ENCODE peak calls at places on chromosome 3, in eight cellular contexts. K is SK-N-SH, S is adrenal gland, Y is psoas muscle, J is lung, E is fibroblast of lung, F is GM23338, U is lower lobe of right lung. W is an unnamed sample.

GRCh38 chr3:163362154-163362553 is 1716.1 kb downstream of the SI start:
- DNase-seq in K (peak; percentile 33), S (no peak), Y (no peak), J (no peak), E (no peak), F (no peak), U (no peak), W (no peak)

GRCh38 chr3:55485208-55485791 is 1.8 kb downstream of the WNT5A start:
- DNase-seq in K (peak; percentile 92), S (peak; percentile 64), Y (peak; percentile 91), J (peak; percentile 78), E (peak; percentile 86), F (peak; percentile 95), U (peak; percentile 84), W (peak; percentile 80)

GRCh38 chr3:86221601-86222000 is 769.3 kb downstream of the VGLL3 start:
- DNase-seq in K (no peak), S (no peak), Y (no peak), J (no peak), E (no peak), F (no peak), U (no peak), W (no peak)

GRCh38 chr3:52062499-52062898 is 6.1 kb upstream of the DUSP7 start:
- DNase-seq in K (no peak), S (peak; percentile 77), Y (peak; percentile 69), J (no peak), E (peak; percentile 89), F (no peak), U (peak; percentile 83), W (no peak)

GRCh38 chr3:194849166-194849875 is 163.6 kb downstream of the FAM43A start:
- DNase-seq in K (no peak), S (no peak), Y (no peak), J (no peak), E (no peak), F (no peak), U (no peak), W (no peak)

GRCh38 chr3:49465269-49466034 is 4.6 kb upstream of the DAG1 start:
- DNase-seq in K (peak; percentile 34), S (peak; percentile 71), Y (no peak), J (no peak), E (peak; percentile 51), F (no peak), U (peak; percentile 75), W (no peak)

GRCh38 chr3:186642014-186642413 is 1.8 kb downstream of the FETUB start:
- DNase-seq in K (no peak), S (no peak), Y (no peak), J (no peak), E (no peak), F (no peak), U (no peak), W (no peak)

GRCh38 chr3:47104259-47104658 is 59.7 kb downstream of the SETD2 start:
- DNase-seq in K (no peak), S (no peak), Y (no peak), J (no peak), E (no peak), F (no peak), U (no peak), W (no peak)

GRCh38 chr3:167653155-167653554 is 587 bp downstream of the WDR49 start:
- DNase-seq in K (no peak), S (no peak), Y (no peak), J (no peak), E (no peak), F (peak; percentile 26), U (no peak), W (no peak)

GRCh38 chr3:81105761-81106160 is 655.7 kb downstream of the GBE1 start:
- DNase-seq in K (no peak), S (no peak), Y (no peak), J (no peak), E (peak; percentile 40), F (no peak), U (no peak), W (no peak)

GRCh38 chr3:145620002-145620401 is 541.0 kb downstream of the PLOD2 start:
- DNase-seq in K (no peak), S (no peak), Y (no peak), J (no peak), E (no peak), F (no peak), U (no peak), W (no peak)

DNA sequence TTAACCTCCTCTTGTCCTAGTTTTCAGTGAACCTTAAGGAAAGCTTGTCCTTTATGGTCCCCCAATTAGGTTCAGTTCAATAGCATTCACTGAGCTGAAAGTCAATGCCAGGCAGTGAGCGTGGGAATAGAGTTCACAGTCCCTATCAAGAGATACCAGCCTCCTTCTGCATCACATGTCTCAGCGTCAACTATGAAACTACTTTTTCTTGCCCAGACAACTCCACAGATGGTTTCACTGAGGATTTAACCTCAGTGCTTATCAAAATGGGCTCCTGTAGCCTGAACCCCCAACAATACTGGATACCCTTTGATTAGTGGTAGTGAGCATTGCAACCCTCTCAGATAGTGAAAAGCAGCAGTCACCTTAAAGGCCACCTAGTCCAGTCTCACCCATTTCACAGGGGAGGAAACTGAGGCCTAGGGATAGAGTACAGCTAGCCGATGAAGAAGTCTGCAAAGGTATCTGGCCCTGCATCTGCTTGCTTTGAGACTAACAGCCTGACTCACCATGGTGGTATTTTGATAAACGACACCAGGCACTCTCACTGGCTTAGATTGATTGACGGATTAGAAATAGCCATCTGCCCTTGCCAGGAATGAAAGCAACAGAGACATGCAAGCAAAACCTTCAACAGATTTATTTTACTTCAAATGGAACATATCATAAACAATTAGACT is 1.6 kb upstream of the UBA3 start:
- DNase-seq in K (peak; percentile 38), S (no peak), Y (no peak), J (no peak), E (peak; percentile 58), F (peak; percentile 43), U (no peak), W (no peak)
- H3K4me1 ChIP-seq in K (peaks cover 42% of the 10 kb centered on the region), S (peaks cover 62% of the 10 kb centered on the region), Y (peaks cover 53% of the 10 kb centered on the region), J (peaks cover 10% of the 10 kb centered on the region), E (peaks cover 26% of the 10 kb centered on the region), F (peaks cover 37% of the 10 kb centered on the region), U (peaks cover 69% of the 10 kb centered on the region), W (peaks cover 37% of the 10 kb centered on the region)

GRCh38 chr3:114666613-114667012 is 372.8 kb downstream of the TIGIT start:
- DNase-seq in K (no peak), S (no peak), Y (no peak), J (no peak), E (no peak), F (no peak), U (no peak), W (no peak)

GRCh38 chr3:114668099-114668498 is 374.3 kb downstream of the TIGIT start:
- DNase-seq in K (no peak), S (no peak), Y (no peak), J (peak; percentile 33), E (no peak), F (no peak), U (no peak), W (no peak)

GRCh38 chr3:114660124-114660523 is 366.3 kb downstream of the TIGIT start:
- DNase-seq in K (no peak), S (peak; percentile 25), Y (peak; percentile 35), J (no peak), E (peak; percentile 83), F (no peak), U (no peak), W (peak; percentile 39)

GRCh38 chr3:114660808-114661207 is 367.0 kb downstream of the TIGIT start:
- DNase-seq in K (peak; percentile 18), S (no peak), Y (no peak), J (no peak), E (no peak), F (no peak), U (no peak), W (no peak)

GRCh38 chr3:114664006-114664405 is 370.2 kb downstream of the TIGIT start:
- DNase-seq in K (no peak), S (no peak), Y (no peak), J (no peak), E (no peak), F (no peak), U (no peak), W (no peak)
- H3K4me1 ChIP-seq in K (peaks cover 5% of the 10 kb centered on the region), S (peaks cover 30% of the 10 kb centered on the region), Y (peaks cover 17% of the 10 kb centered on the region), J (no peaks in the 10 kb centered on the region), E (peaks cover 4% of the 10 kb centered on the region), F (no peaks in the 10 kb centered on the region), U (peaks cover 19% of the 10 kb centered on the region), W (peaks cover 26% of the 10 kb centered on the region)

GRCh38 chr3:69784854-69785523 is 45.7 kb downstream of the MITF start:
- DNase-seq in K (peak; percentile 11), S (peak; percentile 80), Y (peak; percentile 86), J (peak; percentile 79), E (peak; percentile 92), F (no peak), U (peak; percentile 84), W (peak; percentile 90)

GRCh38 chr3:69785769-69786311 is 46.6 kb downstream of the MITF start:
- DNase-seq in K (no peak), S (no peak), Y (no peak), J (no peak), E (no peak), F (peak; percentile 16), U (no peak), W (no peak)

GRCh38 chr3:69791111-69791510 is 51.8 kb downstream of the MITF start:
- DNase-seq in K (no peak), S (peak; percentile 63), Y (peak; percentile 90), J (peak; percentile 80), E (peak; percentile 79), F (no peak), U (peak; percentile 85), W (peak; percentile 73)

GRCh38 chr3:69787436-69788168 is 48.3 kb downstream of the MITF start:
- DNase-seq in K (no peak), S (no peak), Y (no peak), J (no peak), E (peak; percentile 89), F (no peak), U (no peak), W (no peak)

GRCh38 chr3:69786854-69787253 is 47.6 kb downstream of the MITF start:
- DNase-seq in K (no peak), S (no peak), Y (no peak), J (no peak), E (peak; percentile 40), F (no peak), U (no peak), W (no peak)
- H3K4me1 ChIP-seq in K (peaks cover 12% of the 10 kb centered on the region), S (peaks cover 50% of the 10 kb centered on the region), Y (peaks cover 69% of the 10 kb centered on the region), J (peaks cover 2% of the 10 kb centered on the region), E (peaks cover 26% of the 10 kb centered on the region), F (peaks cover 17% of the 10 kb centered on the region), U (peaks cover 64% of the 10 kb centered on the region), W (peaks cover 45% of the 10 kb centered on the region)

GRCh38 chr3:19348500-19348899 is 200.2 kb downstream of the KCNH8 start:
- DNase-seq in K (no peak), S (no peak), Y (no peak), J (no peak), E (no peak), F (no peak), U (no peak), W (no peak)
- H3K4me1 ChIP-seq in K (no peaks in the 10 kb centered on the region), S (no peaks in the 10 kb centered on the region), Y (no peaks in the 10 kb centered on the region), J (no peaks in the 10 kb centered on the region), E (no peaks in the 10 kb centered on the region), F (peaks cover 19% of the 10 kb centered on the region), U (no peaks in the 10 kb centered on the region), W (no peaks in the 10 kb centered on the region)

GRCh38 chr3:71089271-71089670 is 494.3 kb downstream of the FOXP1 start:
- DNase-seq in K (no peak), S (no peak), Y (no peak), J (no peak), E (no peak), F (no peak), U (no peak), W (no peak)
- H3K4me1 ChIP-seq in K (no peaks in the 10 kb centered on the region), S (no peaks in the 10 kb centered on the region), Y (no peaks in the 10 kb centered on the region), J (peaks cover 6% of the 10 kb centered on the region), E (peaks cover 13% of the 10 kb centered on the region), F (peaks cover 12% of the 10 kb centered on the region), U (peaks cover 14% of the 10 kb centered on the region), W (no peaks in the 10 kb centered on the region)

GRCh38 chr3:177098551-177098950 is 98.7 kb downstream of the TBL1XR1 start:
- DNase-seq in K (no peak), S (no peak), Y (no peak), J (no peak), E (no peak), F (no peak), U (no peak), W (no peak)
- H3K4me1 ChIP-seq in K (no peaks in the 10 kb centered on the region), S (peaks cover 20% of the 10 kb centered on the region), Y (peaks cover 17% of the 10 kb centered on the region), J (no peaks in the 10 kb centered on the region), E (peaks cover 4% of the 10 kb centered on the region), F (peaks cover 23% of the 10 kb centered on the region), U (peaks cover 16% of the 10 kb centered on the region), W (peaks cover 31% of the 10 kb centered on the region)

W was measured in thyroid gland.